ENCODE peak calls at places on chromosomes 13 and 19, in eight cellular contexts. X is activated CD8-positive, alpha-beta T cell treated with anti-CD3 and anti-CD28 coated beads, Interleukin-2, amount 10 ng/mL, durations not matched to agents 7 days and 5 days; M is COR-L47; V is transverse colon; N is mucosa of descending colon; C is kidney tubule cell; A is progenitor cell of endocrine pancreas; W is stimulated activated CD8-positive, alpha-beta memory T cell treated with anti-CD3 and anti-CD28 coated beads, Interleukin-7, amount 100 ng/mL, for 1 hour. L is an unnamed sample.

GRCh38 chr19:34838753-34839431 is 65.9 kb upstream of the ZNF599 start:
- DNase-seq in A (peak), N (peak), V (peak), M (no peak), X (no peak), C (peak), W (peak), L (peak)

GRCh38 chr13:46354143-46355087 is 32.6 kb downstream of the RUBCNL start:
- DNase-seq in X (peak), M (no peak), V (no peak), A (no peak), W (no peak), N (no peak), C (peak), L (peak)

GRCh38 chr13:98315466-98315865 is 138.4 kb upstream of the RNF113B start:
- DNase-seq in M (no peak), W (no peak), C (peak), N (no peak), A (no peak), X (no peak), V (no peak), L (no peak)

GRCh38 chr13:85985791-85986190 is 186.6 kb upstream of the SLITRK6 start:
- DNase-seq in W (no peak), X (no peak), N (no peak), V (no peak), C (no peak), M (no peak), A (no peak), L (peak)

GRCh38 chr19:40380199-40381037 is 9.6 kb downstream of the HIPK4 start:
- DNase-seq in X (no peak), M (no peak), W (no peak), V (no peak), A (no peak), C (no peak), N (no peak), L (peak)

GRCh38 chr13:50365683-50366391 is 350.6 kb downstream of the KCNRG start:
- DNase-seq in N (no peak), C (peak), V (peak), X (peak), A (no peak), M (peak), W (no peak), L (peak)

GRCh38 chr13:97067342-97067895 is 73.1 kb upstream of the OXGR1 start:
- DNase-seq in M (no peak), A (no peak), V (no peak), N (no peak), W (no peak), X (no peak), C (no peak), L (no peak)

GRCh38 chr19:10858204-10858828 is 10.1 kb downstream of the C19orf38 start:
- DNase-seq in C (no peak), V (no peak), A (no peak), N (no peak), W (no peak), M (no peak), X (peak), L (peak)

GRCh38 chr19:12648088-12648487 is 18.5 kb downstream of the MAN2B1 start:
- DNase-seq in X (no peak), V (no peak), N (no peak), W (no peak), C (no peak), M (no peak), A (no peak), L (peak)

GRCh38 chr13:26621731-26622401 is 64.4 kb downstream of the WASF3 start:
- DNase-seq in X (no peak), N (no peak), W (no peak), M (no peak), C (no peak), A (no peak), V (peak), L (no peak)

GRCh38 chr13:42064259-42064658 is 15.8 kb downstream of the DGKH start:
- DNase-seq in A (no peak), V (no peak), X (no peak), W (no peak), C (peak), M (no peak), N (no peak), L (no peak)

GRCh38 chr19:42121036-42121621 is 11.1 kb downstream of the POU2F2 start:
- DNase-seq in N (no peak), M (no peak), A (no peak), C (no peak), V (no peak), X (no peak), W (no peak), L (no peak)

GRCh38 chr19:51333836-51334460 is 8.0 kb downstream of the VSIG10L start:
- DNase-seq in W (no peak), V (no peak), M (no peak), X (no peak), N (peak), A (no peak), C (no peak), L (no peak)

GRCh38 chr19:2756921-2757881 is 17.4 kb upstream of the SLC39A3 start:
- DNase-seq in A (no peak), X (no peak), W (no peak), M (no peak), N (no peak), C (no peak), V (no peak), L (no peak)

GRCh38 chr13:112734696-112735547 is 45.1 kb downstream of the ATP11A start:
- DNase-seq in N (no peak), V (no peak), W (no peak), A (no peak), X (no peak), C (no peak), M (no peak), L (peak)

GRCh38 chr13:50892162-50892944 is 17.2 kb upstream of the RNASEH2B start:
- DNase-seq in M (no peak), N (peak), W (no peak), X (peak), C (no peak), A (no peak), V (peak), L (no peak)

GRCh38 chr13:95239293-95239692 is 62.0 kb downstream of the ABCC4 start:
- DNase-seq in W (no peak), M (no peak), C (no peak), N (no peak), V (no peak), X (no peak), A (no peak), L (no peak)

GRCh38 chr19:15101479-15102082 is 5.6 kb upstream of the SYDE1 start:
- DNase-seq in N (no peak), V (peak), W (peak), A (no peak), X (peak), C (peak), M (no peak), L (peak)

GRCh38 chr13:34748078-34748477 is 194.0 kb upstream of the NBEA start:
- DNase-seq in A (no peak), V (peak), W (no peak), N (no peak), M (peak), X (no peak), C (peak), L (peak)

GRCh38 chr19:48481846-48482639 is 12.9 kb downstream of the CYTH2 start:
- DNase-seq in V (no peak), M (no peak), X (no peak), N (no peak), W (no peak), C (no peak), A (no peak), L (peak)

GRCh38 chr19:2503521-2504109 is 27.7 kb downstream of the GADD45B start:
- DNase-seq in C (peak), M (no peak), A (no peak), V (no peak), W (peak), X (peak), N (no peak), L (peak)

GRCh38 chr13:20553309-20553708 is 13.6 kb upstream of the IFT88 start:
- DNase-seq in V (no peak), M (no peak), N (no peak), A (no peak), X (no peak), W (no peak), C (no peak), L (no peak)

GRCh38 chr19:50292216-50292827 is 36.9 kb downstream of the KCNC3 start:
- DNase-seq in X (no peak), W (no peak), V (no peak), N (no peak), A (no peak), C (no peak), M (no peak), L (no peak)

GRCh38 chr13:79126706-79127105 is 279.3 kb downstream of the RBM26 start:
- DNase-seq in N (no peak), C (no peak), X (no peak), A (no peak), W (no peak), V (no peak), M (no peak), L (no peak)

GRCh38 chr13:70016116-70016515 is 91.5 kb upstream of the ATXN8OS start:
- DNase-seq in V (no peak), X (no peak), A (no peak), N (no peak), C (no peak), M (no peak), W (no peak), L (no peak)

GRCh38 chr13:43146400-43146799 is 123.0 kb downstream of the DNAJC15 start:
- DNase-seq in N (no peak), C (no peak), M (no peak), X (no peak), A (no peak), V (no peak), W (no peak), L (no peak)

L was measured in DMS53.